ENCODE peak calls at places on chromosomes 7 and 10, in eight cellular contexts. G is left ventricle myocardium inferior, B is body of pancreas, L is fibroblast of villous mesenchyme, Z is GM06990, W is upper lobe of right lung, R is bronchial epithelial cell, I is transverse colon. Q is an unnamed sample.
A peak's percentile ranks its signal among the peaks of the same experiment; 100 is the strongest.

GRCh38 chr10:50528206-50528605 is 95.5 kb downstream of the SGMS1 start:
- DNase-seq in G (no peak), B (no peak), L (no peak), Z (no peak), W (no peak), R (no peak), I (no peak), Q (no peak)

GRCh38 chr10:124992462-124993344 is 50.8 kb downstream of the ZRANB1 start:
- DNase-seq in G (peak; percentile 45), B (peak; percentile 77), L (peak; percentile 77), Z (no peak), W (peak; percentile 66), R (peak; percentile 48), I (peak; percentile 54), Q (peak; percentile 73)

GRCh38 chr7:20793258-20793657 is 6.6 kb upstream of the SP8 start:
- DNase-seq in G (no peak), B (no peak), L (no peak), Z (no peak), W (no peak), R (no peak), I (no peak), Q (no peak)

GRCh38 chr7:76047811-76048667 is at the start of the genes MDH2 and STYXL1:
- DNase-seq in G (peak; percentile 95), B (peak; percentile 95), L (peak; percentile 96), Z (peak; percentile 94), W (peak; percentile 97), R (peak; percentile 87), I (peak; percentile 96), Q (peak; percentile 94)

GRCh38 chr7:87231715-87232114 is 12.2 kb upstream of the TMEM243 start:
- DNase-seq in G (no peak), B (no peak), L (no peak), Z (no peak), W (no peak), R (no peak), I (no peak), Q (peak; percentile 17)

GRCh38 chr10:1563028-1563427 is 174.3 kb downstream of the ADARB2 start:
- DNase-seq in G (no peak), B (no peak), L (no peak), Z (no peak), W (no peak), R (no peak), I (no peak), Q (no peak)

GRCh38 chr7:141355057-141355456 is 196.2 kb upstream of the AGK start:
- DNase-seq in G (no peak), B (no peak), L (no peak), Z (no peak), W (no peak), R (no peak), I (no peak), Q (peak; percentile 25)

GRCh38 chr10:84353052-84353803 is 24.8 kb downstream of the CCSER2 start:
- DNase-seq in G (no peak), B (no peak), L (no peak), Z (no peak), W (no peak), R (no peak), I (no peak), Q (no peak)

GRCh38 chr7:44100458-44101303 is 3.5 kb upstream of the AEBP1 start:
- DNase-seq in G (no peak), B (no peak), L (peak; percentile 94), Z (no peak), W (no peak), R (no peak), I (peak; percentile 28), Q (peak; percentile 58)

DNA sequence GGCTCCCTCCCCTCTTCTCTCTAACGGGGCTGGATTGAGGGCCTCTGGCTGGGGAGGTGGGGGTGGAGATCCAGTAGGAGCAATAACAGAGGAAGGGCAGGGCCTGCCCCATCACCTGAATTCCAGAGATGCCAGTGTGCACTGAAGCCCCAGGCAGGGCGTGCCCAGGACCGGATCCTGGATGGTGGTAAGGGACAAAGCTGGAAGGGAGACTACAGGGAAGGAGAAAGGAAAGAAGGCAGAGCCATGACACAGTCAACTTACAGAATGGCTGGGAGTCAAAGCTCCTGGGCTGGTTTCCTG is 647 bp downstream of the TMEM139 start:
- DNase-seq in G (peak; percentile 30), B (no peak), L (no peak), Z (no peak), W (peak; percentile 73), R (peak; percentile 60), I (peak; percentile 82), Q (no peak)
- H3K4me3 ChIP-seq in G (peak overlapping the region; percentile 57), B (no peak overlapping the region), L (no peak overlapping the region), Z (no peak overlapping the region), W (peak overlapping the region; percentile 36), R (peak overlapping the region; percentile 30), I (no peak overlapping the region), Q (no peak overlapping the region)

DNA sequence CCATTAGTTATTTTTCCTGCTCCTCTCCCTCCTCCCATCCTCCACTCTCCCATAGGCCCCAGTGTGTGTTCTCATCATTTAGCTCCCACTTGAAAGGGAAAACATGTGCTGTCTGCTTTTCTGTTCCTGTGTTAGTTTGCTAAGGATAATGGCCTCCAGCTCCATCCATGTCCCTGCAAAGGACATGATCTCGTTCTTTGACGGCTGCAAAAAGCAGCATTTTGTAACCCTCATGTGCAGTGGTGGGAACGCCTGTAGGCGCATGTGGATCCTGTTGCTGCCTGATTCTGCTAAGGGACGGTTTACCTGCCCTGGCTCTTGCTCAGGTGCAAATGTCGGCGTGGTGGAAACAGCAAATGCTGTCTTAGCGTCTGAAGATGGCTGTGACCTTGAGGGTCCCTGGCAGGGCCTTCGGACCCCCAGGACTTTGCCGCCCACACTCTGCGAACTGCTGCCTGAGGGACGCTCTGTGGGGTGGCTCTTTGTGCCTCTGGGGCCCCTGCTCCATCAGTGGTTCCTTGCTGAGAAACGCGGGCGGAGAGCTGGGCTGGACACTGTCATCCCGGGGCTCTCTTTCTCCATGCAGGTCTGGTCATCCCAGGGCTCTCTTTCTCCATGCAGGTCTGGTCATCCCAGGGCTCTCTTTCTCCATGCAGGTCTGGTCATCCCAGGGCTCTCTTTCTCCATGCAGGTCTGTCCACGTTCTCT is 5.5 kb upstream of the MTG1 start:
- DNase-seq in G (no peak), B (peak; percentile 5), L (no peak), Z (peak; percentile 69), W (peak; percentile 53), R (no peak), I (no peak), Q (no peak)
- H3K4me3 ChIP-seq in G (no peak overlapping the region), B (no peak overlapping the region), L (no peak overlapping the region), Z (peak overlapping the region; percentile 63), W (peak overlapping the region; percentile 28), R (no peak overlapping the region), I (no peak overlapping the region), Q (no peak overlapping the region)

GRCh38 chr10:63384001-63384400 is 81.8 kb downstream of the JMJD1C start:
- DNase-seq in G (no peak), B (no peak), L (no peak), Z (no peak), W (no peak), R (no peak), I (no peak), Q (no peak)
- H3K4me3 ChIP-seq in G (no peak overlapping the region), B (no peak overlapping the region), L (no peak overlapping the region), Z (no peak overlapping the region), W (no peak overlapping the region), R (no peak overlapping the region), I (no peak overlapping the region), Q (no peak overlapping the region)

GRCh38 chr7:103810112-103810744 is 179.2 kb downstream of the RELN start:
- DNase-seq in G (no peak), B (no peak), L (no peak), Z (no peak), W (no peak), R (no peak), I (no peak), Q (no peak)

GRCh38 chr7:103811315-103811714 is 178.1 kb downstream of the RELN start:
- DNase-seq in G (no peak), B (no peak), L (no peak), Z (no peak), W (no peak), R (no peak), I (no peak), Q (no peak)

GRCh38 chr7:103809229-103809994 is 180.0 kb downstream of the RELN start:
- DNase-seq in G (no peak), B (no peak), L (no peak), Z (no peak), W (no peak), R (no peak), I (no peak), Q (no peak)

GRCh38 chr7:103813970-103814369 is 175.5 kb downstream of the RELN start:
- DNase-seq in G (no peak), B (no peak), L (no peak), Z (no peak), W (no peak), R (no peak), I (no peak), Q (no peak)

DNA sequence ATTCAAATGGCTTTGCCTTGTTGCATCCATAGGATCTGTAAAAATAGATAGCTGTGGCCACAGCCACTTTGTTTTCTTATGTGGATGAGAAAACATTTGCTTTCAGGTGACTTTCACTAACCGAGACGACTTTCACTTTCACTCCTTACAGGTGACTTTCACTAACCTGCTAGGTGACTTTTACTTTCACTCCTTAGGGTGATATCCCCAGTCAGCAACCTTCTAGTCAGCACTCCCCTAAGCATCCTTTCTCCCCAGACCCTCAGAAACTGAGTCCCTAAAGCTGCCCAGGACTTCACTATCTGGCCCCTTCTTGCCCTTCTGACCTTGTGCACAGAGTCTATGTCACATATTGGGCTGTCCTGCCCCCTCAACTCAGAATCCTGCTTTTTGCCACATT is 177.5 kb downstream of the RELN start:
- DNase-seq in G (no peak), B (no peak), L (no peak), Z (no peak), W (no peak), R (no peak), I (no peak), Q (no peak)
- H3K4me3 ChIP-seq in G (no peak overlapping the region), B (no peak overlapping the region), L (no peak overlapping the region), Z (no peak overlapping the region), W (no peak overlapping the region), R (no peak overlapping the region), I (no peak overlapping the region), Q (no peak overlapping the region)

GRCh38 chr10:88314362-88314761 is 268.8 kb downstream of the RNLS start:
- DNase-seq in G (no peak), B (no peak), L (no peak), Z (no peak), W (no peak), R (no peak), I (no peak), Q (no peak)

GRCh38 chr10:88313897-88314296 is 269.2 kb downstream of the RNLS start:
- DNase-seq in G (no peak), B (no peak), L (no peak), Z (no peak), W (no peak), R (no peak), I (no peak), Q (no peak)

GRCh38 chr10:88317099-88317498 is 266.0 kb downstream of the RNLS start:
- DNase-seq in G (no peak), B (no peak), L (no peak), Z (no peak), W (no peak), R (no peak), I (no peak), Q (no peak)

GRCh38 chr10:88316292-88316861 is 266.7 kb downstream of the RNLS start:
- DNase-seq in G (no peak), B (no peak), L (peak; percentile 7), Z (no peak), W (no peak), R (no peak), I (no peak), Q (no peak)

GRCh38 chr10:88315746-88316145 is 267.4 kb downstream of the RNLS start:
- DNase-seq in G (no peak), B (no peak), L (peak; percentile 40), Z (no peak), W (no peak), R (peak; percentile 27), I (no peak), Q (no peak)
- H3K4me3 ChIP-seq in G (no peak overlapping the region), B (no peak overlapping the region), L (no peak overlapping the region), Z (no peak overlapping the region), W (no peak overlapping the region), R (no peak overlapping the region), I (no peak overlapping the region), Q (no peak overlapping the region)

GRCh38 chr10:45420453-45421192 is 46.6 kb downstream of the ALOX5 start:
- DNase-seq in G (peak; percentile 86), B (peak; percentile 94), L (peak; percentile 11), Z (peak; percentile 74), W (peak; percentile 86), R (peak; percentile 34), I (peak; percentile 87), Q (peak; percentile 96)
- H3K4me3 ChIP-seq in G (peak overlapping the region; percentile 74), B (no peak overlapping the region), L (no peak overlapping the region), Z (peak overlapping the region; percentile 77), W (peak overlapping the region; percentile 14), R (no peak overlapping the region), I (no peak overlapping the region), Q (no peak overlapping the region)

Q was measured in MG63.